ENCODE peak calls at places on chromosomes 6 and 20, in six cellular contexts. V is T-helper 2 cell treated with Interferon-gamma antibody and Interleukin-4, amounts not matched to agents 5 μg/mL and 100 μg/mL, for 36 hours; D is heart right ventricle; Z is KBM-7; B is astrocyte of the cerebellum; H is AG10803. K is an unnamed sample.

GRCh38 chr6:109527989-109528388 is 45.0 kb upstream of the ZBTB24 start:
- DNase-seq in V (no peak), D (no peak), Z (no peak), B (no peak), H (no peak), K (peak; percentile 36)

GRCh38 chr6:108897371-108897770 is 49.1 kb downstream of the ARMC2 start:
- DNase-seq in V (no peak), D (peak; percentile 50), Z (peak; percentile 59), B (no peak), H (peak; percentile 51), K (peak; percentile 56)

GRCh38 chr6:76697585-76697984 is 625.1 kb upstream of the IMPG1 start:
- DNase-seq in V (no peak), D (no peak), Z (no peak), B (no peak), H (no peak), K (peak; percentile 28)

GRCh38 chr20:4592316-4593148 is 129.2 kb upstream of the PRND start:
- DNase-seq in V (peak; percentile 43), D (no peak), Z (peak; percentile 47), B (no peak), H (peak; percentile 33), K (peak; percentile 48)

GRCh38 chr6:151430886-151431285 is 21.0 kb downstream of the RMND1 start:
- DNase-seq in V (no peak), D (no peak), Z (peak; percentile 36), B (no peak), H (no peak), K (no peak)

GRCh38 chr20:19335341-19335740 is 122.9 kb downstream of the SLC24A3 start:
- DNase-seq in V (no peak), D (no peak), Z (no peak), B (no peak), H (no peak), K (no peak)

GRCh38 chr6:20402181-20403079 is 751 bp downstream of the E2F3 start:
- DNase-seq in V (peak; percentile 31), D (peak; percentile 67), Z (peak; percentile 75), B (no peak), H (peak; percentile 24), K (peak; percentile 47)

GRCh38 chr6:21769405-21769851 is 175.9 kb downstream of the SOX4 start:
- DNase-seq in V (no peak), D (peak; percentile 61), Z (no peak), B (peak; percentile 93), H (peak; percentile 88), K (peak; percentile 94)

GRCh38 chr6:35602133-35602946 is 86.4 kb downstream of the FKBP5 start:
- DNase-seq in V (no peak), D (no peak), Z (no peak), B (no peak), H (peak; percentile 35), K (peak; percentile 87)

GRCh38 chr20:2688041-2688591 is 4.5 kb upstream of the EBF4 start:
- DNase-seq in V (peak; percentile 81), D (peak; percentile 29), Z (peak; percentile 94), B (no peak), H (no peak), K (peak; percentile 28)

GRCh38 chr6:35948725-35949124 is 27.8 kb upstream of the SRPK1 start:
- DNase-seq in V (no peak), D (no peak), Z (peak; percentile 42), B (no peak), H (no peak), K (peak; percentile 41)

GRCh38 chr6:15392182-15392581 is 146.3 kb downstream of the JARID2 start:
- DNase-seq in V (no peak), D (no peak), Z (no peak), B (no peak), H (no peak), K (no peak)

GRCh38 chr6:22583927-22584326 is 14.6 kb downstream of the HDGFL1 start:
- DNase-seq in V (no peak), D (no peak), Z (no peak), B (no peak), H (no peak), K (peak; percentile 3)

GRCh38 chr20:1309439-1309847 is 19.5 kb downstream of the SDCBP2 start:
- DNase-seq in V (no peak), D (no peak), Z (no peak), B (no peak), H (no peak), K (no peak)

GRCh38 chr6:1729133-1729751 is 119.5 kb downstream of the FOXC1 start:
- DNase-seq in V (no peak), D (no peak), Z (no peak), B (no peak), H (no peak), K (no peak)

GRCh38 chr6:40569162-40569920 is 17.8 kb downstream of the LRFN2 start:
- DNase-seq in V (no peak), D (no peak), Z (no peak), B (no peak), H (no peak), K (no peak)

GRCh38 chr6:18823782-18824386 is 436.7 kb downstream of the RNF144B start:
- DNase-seq in V (peak; percentile 4), D (no peak), Z (peak; percentile 47), B (no peak), H (peak; percentile 0), K (peak; percentile 57)

GRCh38 chr6:125182237-125183018 is 28.9 kb downstream of the TPD52L1 start:
- DNase-seq in V (no peak), D (no peak), Z (no peak), B (no peak), H (no peak), K (no peak)

GRCh38 chr6:21245488-21245887 is 348.1 kb upstream of the SOX4 start:
- DNase-seq in V (no peak), D (no peak), Z (no peak), B (no peak), H (no peak), K (no peak)

GRCh38 chr20:57157106-57157691 is 109.2 kb downstream of the BMP7 start:
- DNase-seq in V (no peak), D (peak; percentile 56), Z (no peak), B (no peak), H (no peak), K (no peak)

GRCh38 chr6:115055579-115055978 is 712.8 kb upstream of the HS3ST5 start:
- DNase-seq in V (no peak), D (no peak), Z (no peak), B (no peak), H (no peak), K (no peak)

GRCh38 chr6:64932486-64932885 is 774.5 kb downstream of the EYS start:
- DNase-seq in V (no peak), D (no peak), Z (no peak), B (no peak), H (no peak), K (no peak)

GRCh38 chr6:154197176-154197850 is 158.3 kb downstream of the OPRM1 start:
- DNase-seq in V (no peak), D (no peak), Z (no peak), B (peak; percentile 82), H (peak; percentile 27), K (peak; percentile 59)

GRCh38 chr6:43996614-43997341 is 130.5 kb downstream of the MRPL14 start:
- DNase-seq in V (no peak), D (no peak), Z (no peak), B (no peak), H (no peak), K (no peak)

GRCh38 chr6:77036400-77036799 is 426.9 kb downstream of the HTR1B start:
- DNase-seq in V (no peak), D (no peak), Z (no peak), B (no peak), H (no peak), K (no peak)

GRCh38 chr20:19828233-19828632 is 70.2 kb downstream of the RIN2 start:
- DNase-seq in V (peak; percentile 37), D (no peak), Z (peak; percentile 21), B (no peak), H (no peak), K (peak; percentile 35)

GRCh38 chr6:73867411-73867810 is 171.4 kb downstream of the CD109 start:
- DNase-seq in V (no peak), D (no peak), Z (no peak), B (no peak), H (peak; percentile 12), K (no peak)

GRCh38 chr6:126153661-126154060 is 167.3 kb downstream of the TRMT11 start:
- DNase-seq in V (no peak), D (no peak), Z (no peak), B (no peak), H (peak; percentile 55), K (peak; percentile 53)

GRCh38 chr20:1327241-1327653 is 1.7 kb downstream of the SDCBP2 start:
- DNase-seq in V (peak; percentile 38), D (peak; percentile 30), Z (peak; percentile 42), B (no peak), H (peak; percentile 63), K (peak; percentile 98)

GRCh38 chr6:8014947-8015346 is 49.2 kb downstream of the BLOC1S5 start:
- DNase-seq in V (no peak), D (no peak), Z (no peak), B (no peak), H (no peak), K (no peak)

GRCh38 chr20:11094711-11095110 is 420.9 kb upstream of the JAG1 start:
- DNase-seq in V (no peak), D (no peak), Z (no peak), B (no peak), H (no peak), K (no peak)

GRCh38 chr6:156948240-156948639 is 171.1 kb downstream of the ARID1B start:
- DNase-seq in V (no peak), D (no peak), Z (no peak), B (no peak), H (no peak), K (no peak)

GRCh38 chr6:167420858-167421766 is 96.2 kb downstream of the TTLL2 start:
- DNase-seq in V (no peak), D (no peak), Z (no peak), B (no peak), H (no peak), K (no peak)

GRCh38 chr6:25263602-25264001 is 15.6 kb upstream of the CARMIL1 start:
- DNase-seq in V (no peak), D (no peak), Z (no peak), B (no peak), H (peak; percentile 69), K (peak; percentile 78)

K was measured in fibroblast of mammary gland.